ENCODE peak calls at places on chromosomes 11 and 22, in eight cellular contexts. One of them, this sample, is unnamed.

GRCh38 chr22:25630446-25630845 is 66.0 kb downstream of the GRK3 start:
- DNase-seq in brain microvascular endothelial cell: no peak
- DNase-seq in OCI-LY7: no peak
- DNase-seq in endodermal cell: no peak
- DNase-seq in AG04450: no peak
- DNase-seq in RWPE1: no peak
- DNase-seq in upper lobe of right lung: no peak
- DNase-seq in HCT116: no peak
- DNase-seq in this sample: peak; percentile 19

GRCh38 chr11:1222491-1223345 is at the start of gene MUC5B:
- DNase-seq in RWPE1: no peak
- DNase-seq in AG04450: no peak
- DNase-seq in HCT116: no peak
- DNase-seq in OCI-LY7: no peak
- DNase-seq in brain microvascular endothelial cell: no peak
- DNase-seq in upper lobe of right lung: peak; percentile 64
- DNase-seq in endodermal cell: peak; percentile 41
- DNase-seq in this sample: no peak

GRCh38 chr11:21798216-21798615 is 394.7 kb upstream of the ANO5 start:
- DNase-seq in OCI-LY7: no peak
- DNase-seq in upper lobe of right lung: no peak
- DNase-seq in brain microvascular endothelial cell: no peak
- DNase-seq in RWPE1: no peak
- DNase-seq in AG04450: no peak
- DNase-seq in endodermal cell: no peak
- DNase-seq in HCT116: no peak
- DNase-seq in this sample: no peak

GRCh38 chr22:29885610-29886009 is 2.6 kb downstream of the MTMR3 start:
- DNase-seq in RWPE1: no peak
- DNase-seq in endodermal cell: no peak
- DNase-seq in HCT116: no peak
- DNase-seq in AG04450: no peak
- DNase-seq in brain microvascular endothelial cell: no peak
- DNase-seq in upper lobe of right lung: no peak
- DNase-seq in OCI-LY7: no peak
- DNase-seq in this sample: no peak

GRCh38 chr11:103587951-103588788 is 448.3 kb upstream of the DDI1 start:
- DNase-seq in upper lobe of right lung: no peak
- DNase-seq in brain microvascular endothelial cell: no peak
- DNase-seq in endodermal cell: no peak
- DNase-seq in AG04450: no peak
- DNase-seq in RWPE1: no peak
- DNase-seq in HCT116: no peak
- DNase-seq in OCI-LY7: no peak
- DNase-seq in this sample: no peak

GRCh38 chr11:3803726-3804510 is 4.4 kb upstream of the PGAP2 start:
- DNase-seq in HCT116: no peak
- DNase-seq in brain microvascular endothelial cell: no peak
- DNase-seq in OCI-LY7: no peak
- DNase-seq in endodermal cell: no peak
- DNase-seq in AG04450: peak; percentile 11
- DNase-seq in RWPE1: peak; percentile 54
- DNase-seq in upper lobe of right lung: peak; percentile 21
- DNase-seq in this sample: no peak

GRCh38 chr22:25172153-25172552 is 27.5 kb upstream of the CRYBB3 start:
- DNase-seq in AG04450: no peak
- DNase-seq in upper lobe of right lung: peak; percentile 69
- DNase-seq in OCI-LY7: no peak
- DNase-seq in endodermal cell: no peak
- DNase-seq in brain microvascular endothelial cell: no peak
- DNase-seq in RWPE1: no peak
- DNase-seq in HCT116: peak; percentile 8
- DNase-seq in this sample: no peak

GRCh38 chr22:41893591-41894375 is 21.1 kb downstream of the SHISA8 start:
- DNase-seq in RWPE1: no peak
- DNase-seq in endodermal cell: no peak
- DNase-seq in upper lobe of right lung: no peak
- DNase-seq in brain microvascular endothelial cell: no peak
- DNase-seq in OCI-LY7: no peak
- DNase-seq in AG04450: no peak
- DNase-seq in HCT116: no peak
- DNase-seq in this sample: no peak

GRCh38 chr11:22431074-22431473 is 92.9 kb downstream of the SLC17A6 start:
- DNase-seq in brain microvascular endothelial cell: no peak
- DNase-seq in OCI-LY7: no peak
- DNase-seq in upper lobe of right lung: no peak
- DNase-seq in endodermal cell: no peak
- DNase-seq in AG04450: no peak
- DNase-seq in RWPE1: no peak
- DNase-seq in HCT116: no peak
- DNase-seq in this sample: no peak

GRCh38 chr22:43829904-43830851 is 18.1 kb upstream of the EFCAB6 start:
- DNase-seq in upper lobe of right lung: peak; percentile 71
- DNase-seq in endodermal cell: no peak
- DNase-seq in brain microvascular endothelial cell: no peak
- DNase-seq in OCI-LY7: no peak
- DNase-seq in HCT116: no peak
- DNase-seq in RWPE1: no peak
- DNase-seq in AG04450: no peak
- DNase-seq in this sample: no peak

GRCh38 chr11:113014262-113014661 is 53.0 kb downstream of the NCAM1 start:
- DNase-seq in endodermal cell: no peak
- DNase-seq in HCT116: no peak
- DNase-seq in OCI-LY7: no peak
- DNase-seq in AG04450: no peak
- DNase-seq in RWPE1: no peak
- DNase-seq in brain microvascular endothelial cell: no peak
- DNase-seq in upper lobe of right lung: no peak
- DNase-seq in this sample: no peak

GRCh38 chr22:27801197-27801615 is 350 bp downstream of the MN1 start:
- DNase-seq in HCT116: no peak
- DNase-seq in brain microvascular endothelial cell: no peak
- DNase-seq in endodermal cell: peak; percentile 84
- DNase-seq in AG04450: no peak
- DNase-seq in OCI-LY7: no peak
- DNase-seq in upper lobe of right lung: peak; percentile 69
- DNase-seq in RWPE1: peak; percentile 13
- DNase-seq in this sample: no peak

GRCh38 chr11:3956748-3957147 is 101.3 kb downstream of the STIM1 start:
- DNase-seq in HCT116: no peak
- DNase-seq in upper lobe of right lung: no peak
- DNase-seq in endodermal cell: no peak
- DNase-seq in OCI-LY7: no peak
- DNase-seq in RWPE1: no peak
- DNase-seq in brain microvascular endothelial cell: no peak
- DNase-seq in AG04450: no peak
- DNase-seq in this sample: no peak

GRCh38 chr11:111515591-111515990 is 1.0 kb downstream of the HOATZ start:
- DNase-seq in endodermal cell: no peak
- DNase-seq in RWPE1: no peak
- DNase-seq in upper lobe of right lung: no peak
- DNase-seq in AG04450: no peak
- DNase-seq in OCI-LY7: no peak
- DNase-seq in brain microvascular endothelial cell: no peak
- DNase-seq in HCT116: no peak
- DNase-seq in this sample: no peak

GRCh38 chr22:42792909-42793847 is 63.9 kb downstream of the ARFGAP3 start:
- DNase-seq in endodermal cell: peak; percentile 38
- DNase-seq in brain microvascular endothelial cell: no peak
- DNase-seq in upper lobe of right lung: peak; percentile 62
- DNase-seq in AG04450: no peak
- DNase-seq in OCI-LY7: no peak
- DNase-seq in RWPE1: no peak
- DNase-seq in HCT116: no peak
- DNase-seq in this sample: no peak

GRCh38 chr11:63910605-63911195 is 6.3 kb downstream of the RCOR2 start:
- DNase-seq in RWPE1: no peak
- DNase-seq in OCI-LY7: no peak
- DNase-seq in upper lobe of right lung: no peak
- DNase-seq in endodermal cell: no peak
- DNase-seq in HCT116: no peak
- DNase-seq in AG04450: no peak
- DNase-seq in brain microvascular endothelial cell: no peak
- DNase-seq in this sample: no peak

GRCh38 chr11:111633756-111634362 is 31.6 kb downstream of the SIK2 start:
- DNase-seq in OCI-LY7: no peak
- DNase-seq in AG04450: no peak
- DNase-seq in upper lobe of right lung: no peak
- DNase-seq in brain microvascular endothelial cell: peak; percentile 9
- DNase-seq in RWPE1: peak; percentile 8
- DNase-seq in endodermal cell: no peak
- DNase-seq in HCT116: no peak
- DNase-seq in this sample: no peak

GRCh38 chr11:120746836-120747609 is 235.5 kb downstream of the GRIK4 start:
- DNase-seq in brain microvascular endothelial cell: no peak
- DNase-seq in RWPE1: peak; percentile 91
- DNase-seq in upper lobe of right lung: no peak
- DNase-seq in OCI-LY7: no peak
- DNase-seq in endodermal cell: no peak
- DNase-seq in AG04450: no peak
- DNase-seq in HCT116: no peak
- DNase-seq in this sample: no peak

GRCh38 chr11:25949918-25950317 is 382.0 kb upstream of the ANO3 start:
- DNase-seq in AG04450: no peak
- DNase-seq in brain microvascular endothelial cell: no peak
- DNase-seq in endodermal cell: no peak
- DNase-seq in HCT116: no peak
- DNase-seq in OCI-LY7: no peak
- DNase-seq in RWPE1: no peak
- DNase-seq in upper lobe of right lung: no peak
- DNase-seq in this sample: no peak

GRCh38 chr11:100638648-100639047 is 48.4 kb upstream of the ARHGAP42 start:
- DNase-seq in brain microvascular endothelial cell: no peak
- DNase-seq in HCT116: no peak
- DNase-seq in RWPE1: no peak
- DNase-seq in AG04450: no peak
- DNase-seq in OCI-LY7: no peak
- DNase-seq in upper lobe of right lung: no peak
- DNase-seq in endodermal cell: no peak
- DNase-seq in this sample: no peak

GRCh38 chr11:113570906-113571305 is 95.7 kb upstream of the DRD2 start:
- DNase-seq in OCI-LY7: no peak
- DNase-seq in upper lobe of right lung: no peak
- DNase-seq in AG04450: no peak
- DNase-seq in endodermal cell: peak; percentile 6
- DNase-seq in HCT116: no peak
- DNase-seq in RWPE1: no peak
- DNase-seq in brain microvascular endothelial cell: no peak
- DNase-seq in this sample: no peak

GRCh38 chr11:2317354-2318050 is 15.7 kb downstream of the TSPAN32 start:
- DNase-seq in RWPE1: no peak
- DNase-seq in HCT116: no peak
- DNase-seq in upper lobe of right lung: peak; percentile 53
- DNase-seq in brain microvascular endothelial cell: no peak
- DNase-seq in endodermal cell: no peak
- DNase-seq in AG04450: no peak
- DNase-seq in OCI-LY7: no peak
- DNase-seq in this sample: no peak

GRCh38 chr11:72391638-72392423 is 42.5 kb downstream of the CLPB start:
- DNase-seq in RWPE1: no peak
- DNase-seq in AG04450: no peak
- DNase-seq in brain microvascular endothelial cell: no peak
- DNase-seq in OCI-LY7: peak; percentile 67
- DNase-seq in HCT116: no peak
- DNase-seq in upper lobe of right lung: no peak
- DNase-seq in endodermal cell: no peak
- DNase-seq in this sample: no peak

GRCh38 chr11:56509439-56509838 is 18.3 kb upstream of the OR5M8 start:
- DNase-seq in OCI-LY7: no peak
- DNase-seq in HCT116: no peak
- DNase-seq in brain microvascular endothelial cell: no peak
- DNase-seq in RWPE1: no peak
- DNase-seq in endodermal cell: no peak
- DNase-seq in AG04450: no peak
- DNase-seq in upper lobe of right lung: no peak
- DNase-seq in this sample: no peak

GRCh38 chr11:125091247-125091876 is 20.1 kb downstream of the TMEM218 start:
- DNase-seq in HCT116: no peak
- DNase-seq in AG04450: peak; percentile 58
- DNase-seq in upper lobe of right lung: peak; percentile 34
- DNase-seq in endodermal cell: peak; percentile 87
- DNase-seq in brain microvascular endothelial cell: peak; percentile 51
- DNase-seq in RWPE1: peak; percentile 51
- DNase-seq in OCI-LY7: peak; percentile 62
- DNase-seq in this sample: no peak

GRCh38 chr22:43393132-43393844 is 18.5 kb upstream of the MPPED1 start:
- DNase-seq in AG04450: no peak
- DNase-seq in OCI-LY7: no peak
- DNase-seq in HCT116: no peak
- DNase-seq in upper lobe of right lung: no peak
- DNase-seq in endodermal cell: peak; percentile 67
- DNase-seq in RWPE1: no peak
- DNase-seq in brain microvascular endothelial cell: no peak
- DNase-seq in this sample: no peak

GRCh38 chr11:108218455-108218854 is 4.0 kb downstream of the NPAT start:
- DNase-seq in endodermal cell: no peak
- DNase-seq in OCI-LY7: no peak
- DNase-seq in HCT116: no peak
- DNase-seq in AG04450: no peak
- DNase-seq in RWPE1: no peak
- DNase-seq in upper lobe of right lung: no peak
- DNase-seq in brain microvascular endothelial cell: peak; percentile 7
- DNase-seq in this sample: no peak

GRCh38 chr11:88357323-88358039 is 19.9 kb upstream of the CTSC start:
- DNase-seq in RWPE1: no peak
- DNase-seq in AG04450: no peak
- DNase-seq in endodermal cell: no peak
- DNase-seq in upper lobe of right lung: no peak
- DNase-seq in OCI-LY7: no peak
- DNase-seq in HCT116: no peak
- DNase-seq in brain microvascular endothelial cell: peak; percentile 21
- DNase-seq in this sample: no peak
- H3K27ac ChIP-seq in RWPE1: no peak overlapping the region
- H3K27ac ChIP-seq in AG04450: no peak overlapping the region
- H3K27ac ChIP-seq in endodermal cell: no peak overlapping the region
- H3K27ac ChIP-seq in upper lobe of right lung: peak overlapping the region; percentile 34
- H3K27ac ChIP-seq in OCI-LY7: no peak overlapping the region
- H3K27ac ChIP-seq in HCT116: no peak overlapping the region
- H3K27ac ChIP-seq in brain microvascular endothelial cell: peak overlapping the region; percentile 67
- H3K27ac ChIP-seq in this sample: no peak overlapping the region

GRCh38 chr11:44728085-44728410 is 1.3 kb downstream of the TSPAN18 start:
- DNase-seq in brain microvascular endothelial cell: no peak
- DNase-seq in endodermal cell: no peak
- DNase-seq in upper lobe of right lung: no peak
- DNase-seq in RWPE1: no peak
- DNase-seq in OCI-LY7: no peak
- DNase-seq in HCT116: no peak
- DNase-seq in AG04450: no peak
- DNase-seq in this sample: peak; percentile 95
- TF ChIP-seq CTCF in brain microvascular endothelial cell: no peak
- TF ChIP-seq CTCF in endodermal cell: peak; percentile 6
- TF ChIP-seq CTCF in upper lobe of right lung: peak; percentile 3
- TF ChIP-seq CTCF in RWPE1: peak; percentile 58
- TF ChIP-seq CTCF in OCI-LY7: peak; percentile 59
- TF ChIP-seq CTCF in HCT116: no peak
- TF ChIP-seq CTCF in AG04450: no peak
- TF ChIP-seq CTCF in this sample: peak; percentile 20

GRCh38 chr22:45336971-45337431 is 27.3 kb downstream of the FAM118A start:
- DNase-seq in AG04450: no peak
- DNase-seq in endodermal cell: no peak
- DNase-seq in RWPE1: no peak
- DNase-seq in upper lobe of right lung: no peak
- DNase-seq in HCT116: no peak
- DNase-seq in OCI-LY7: no peak
- DNase-seq in brain microvascular endothelial cell: no peak
- DNase-seq in this sample: peak; percentile 95
- H3K27ac ChIP-seq in AG04450: no peak overlapping the region
- H3K27ac ChIP-seq in endodermal cell: peak overlapping the region; percentile 64
- H3K27ac ChIP-seq in RWPE1: no peak overlapping the region
- H3K27ac ChIP-seq in upper lobe of right lung: peak overlapping the region; percentile 68
- H3K27ac ChIP-seq in HCT116: no peak overlapping the region
- H3K27ac ChIP-seq in OCI-LY7: no peak overlapping the region
- H3K27ac ChIP-seq in brain microvascular endothelial cell: no peak overlapping the region
- H3K27ac ChIP-seq in this sample: peak overlapping the region; percentile 57

GRCh38 chr11:61890536-61891330 is 612 bp downstream of the FADS3 start:
- DNase-seq in OCI-LY7: peak; percentile 48
- DNase-seq in endodermal cell: peak; percentile 80
- DNase-seq in upper lobe of right lung: peak; percentile 78
- DNase-seq in AG04450: no peak
- DNase-seq in RWPE1: peak; percentile 49
- DNase-seq in HCT116: no peak
- DNase-seq in brain microvascular endothelial cell: peak; percentile 57
- DNase-seq in this sample: no peak
- TF ChIP-seq CTCF in OCI-LY7: peak; percentile 19
- TF ChIP-seq CTCF in endodermal cell: peak; percentile 44
- TF ChIP-seq CTCF in upper lobe of right lung: peak; percentile 20
- TF ChIP-seq CTCF in AG04450: no peak
- TF ChIP-seq CTCF in RWPE1: no peak
- TF ChIP-seq CTCF in HCT116: no peak
- TF ChIP-seq CTCF in brain microvascular endothelial cell: peak; percentile 10
- TF ChIP-seq CTCF in this sample: no peak

This sample was measured in esophagus muscularis mucosa.